ENCODE peak calls at places on chromosomes 2 and 18, in four cellular contexts. R, W, N and C are unnamed samples.

GRCh38 chr2:102317715-102318114 is 6.4 kb downstream of the IL1RL1 start:
- DNase-seq in N (no peak), R (no peak), W (no peak), C (no peak)

GRCh38 chr18:79855147-79855910 is 57.6 kb downstream of the KCNG2 start:
- DNase-seq in R (no peak), N (no peak), W (no peak), C (no peak)

GRCh38 chr2:61018319-61018750 is 280 bp upstream of the PUS10 start:
- DNase-seq in W (peak), N (no peak), R (no peak), C (no peak)

GRCh38 chr2:225471492-225471891 is 72.0 kb downstream of the NYAP2 start:
- DNase-seq in R (no peak), W (no peak), N (no peak), C (no peak)

GRCh38 chr2:73832905-73833304 is 4.1 kb downstream of the STAMBP start:
- DNase-seq in R (no peak), N (no peak), W (no peak), C (no peak)

GRCh38 chr2:2580341-2580740 is 249.3 kb upstream of the MYT1L start:
- DNase-seq in R (no peak), W (no peak), N (no peak), C (no peak)

GRCh38 chr2:18949871-18950597 is 360.7 kb upstream of the NT5C1B start:
- DNase-seq in N (no peak), R (no peak), W (peak), C (no peak)

GRCh38 chr2:121596221-121597080 is 52.8 kb downstream of the CLASP1 start:
- DNase-seq in N (peak), R (peak), W (peak), C (no peak)

GRCh38 chr2:181680055-181680936 is at the start of gene NEUROD1:
- DNase-seq in N (peak), R (no peak), W (no peak), C (no peak)

GRCh38 chr2:127586746-127587295 is 51.3 kb downstream of the MYO7B start:
- DNase-seq in R (peak), N (no peak), W (no peak), C (no peak)

GRCh38 chr2:80545420-80546192 is 241.1 kb upstream of the LRRTM1 start:
- DNase-seq in W (no peak), N (no peak), R (no peak), C (no peak)

GRCh38 chr2:42214669-42215068 is 45.5 kb downstream of the EML4 start:
- DNase-seq in R (no peak), N (no peak), W (peak), C (no peak)

GRCh38 chr2:56985609-56986008 is 801.8 kb downstream of the CCDC85A start:
- DNase-seq in R (no peak), W (no peak), N (no peak), C (no peak)

GRCh38 chr2:238308177-238308576 is 12.1 kb upstream of the TRAF3IP1 start:
- DNase-seq in N (peak), W (no peak), R (no peak), C (no peak)

GRCh38 chr2:238306680-238306998 is 13.7 kb upstream of the TRAF3IP1 start:
- DNase-seq in N (no peak), R (no peak), W (no peak), C (no peak)

GRCh38 chr2:238304116-238304515 is 15.7 kb upstream of the PER2 start:
- DNase-seq in R (no peak), W (no peak), N (no peak), C (no peak)

GRCh38 chr2:238305092-238305862 is 15.0 kb upstream of the TRAF3IP1 start:
- DNase-seq in W (no peak), N (peak), R (no peak), C (no peak)

GRCh38 chr2:238305965-238306679 is 14.2 kb upstream of the TRAF3IP1 start:
- DNase-seq in W (no peak), N (no peak), R (no peak), C (no peak)
- H3K27ac ChIP-seq in W (no peak), N (no peak), R (no peak), C (no peak)

DNA sequence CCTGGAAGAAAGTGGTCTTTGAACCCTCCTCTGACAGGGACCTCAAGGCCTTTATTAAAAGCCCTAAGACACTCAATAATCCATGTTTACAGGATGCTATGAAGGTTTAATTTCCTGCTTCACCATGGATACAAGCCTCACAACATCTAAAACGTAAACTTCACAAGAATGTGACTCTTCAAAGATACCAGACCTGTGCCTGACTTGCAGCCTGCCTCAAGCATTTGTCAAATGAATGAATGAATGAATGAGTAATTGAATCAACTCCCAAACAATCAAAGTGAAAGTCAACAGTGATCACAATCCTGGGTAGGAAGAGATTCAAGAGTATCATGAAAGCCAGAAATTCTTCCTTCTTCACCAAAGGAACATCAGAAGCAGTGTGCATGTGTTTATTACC is 30.4 kb downstream of the KLF7 start:
- DNase-seq in R (no peak), W (peak), N (no peak), C (no peak)
- H3K27ac ChIP-seq in R (no peak), W (peak), N (no peak), C (peak)

GRCh38 chr18:26521617-26522016 is 26.7 kb downstream of the KCTD1 start:
- DNase-seq in W (no peak), N (no peak), R (no peak), C (no peak)
- H3K27ac ChIP-seq in W (no peak), N (no peak), R (no peak), C (no peak)

GRCh38 chr2:88082781-88083180 is 15.2 kb downstream of the SMYD1 start:
- DNase-seq in W (no peak), R (no peak), N (peak), C (no peak)

GRCh38 chr2:88078624-88079169 is 11.1 kb downstream of the SMYD1 start:
- DNase-seq in W (no peak), R (no peak), N (no peak), C (no peak)

GRCh38 chr2:88080545-88080944 is 12.9 kb downstream of the SMYD1 start:
- DNase-seq in W (peak), N (no peak), R (no peak), C (no peak)

GRCh38 chr2:88085099-88085498 is 17.5 kb downstream of the SMYD1 start:
- DNase-seq in R (no peak), N (no peak), W (no peak), C (no peak)

DNA sequence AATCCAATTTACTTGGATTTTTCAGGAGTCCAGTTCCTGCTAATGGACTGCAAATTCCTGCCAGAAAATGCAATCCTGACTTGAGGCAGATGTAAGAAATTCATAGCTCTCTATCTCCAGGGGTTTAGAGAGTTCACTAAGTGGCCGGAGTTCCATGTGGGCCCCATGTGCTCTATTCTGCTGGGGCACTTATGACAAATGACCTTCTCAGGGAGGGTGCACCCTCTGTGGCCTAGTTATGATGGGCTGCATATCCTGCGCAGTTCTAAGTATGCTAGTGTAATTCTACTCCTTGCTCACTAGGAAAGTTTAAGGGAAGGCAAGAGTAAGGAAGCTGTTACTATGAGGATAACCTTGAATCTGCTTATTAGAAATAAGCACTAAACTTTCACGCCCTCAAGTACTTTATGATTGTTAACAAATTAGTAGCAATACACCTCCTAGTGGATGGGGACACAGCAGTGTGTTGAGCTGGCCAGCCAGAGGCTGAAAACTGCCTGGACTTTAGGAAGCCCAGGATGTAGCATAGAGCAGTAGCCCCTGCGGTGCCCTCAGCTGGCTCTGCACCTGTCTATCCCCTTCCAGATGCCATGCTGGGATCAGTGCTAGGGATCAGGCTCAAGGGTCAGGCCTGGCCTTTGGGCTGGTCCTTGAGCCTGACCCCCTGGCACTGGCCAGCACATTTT is 14.4 kb downstream of the SMYD1 start:
- DNase-seq in N (no peak), W (no peak), R (no peak), C (no peak)
- H3K27ac ChIP-seq in N (no peak), W (no peak), R (no peak), C (peak)

GRCh38 chr2:231181848-231182247 is 16.6 kb upstream of the ARMC9 start:
- DNase-seq in N (no peak), R (no peak), W (peak), C (no peak)
- H3K27ac ChIP-seq in N (no peak), R (no peak), W (peak), C (no peak)

GRCh38 chr2:220192994-220193753 is 565.7 kb downstream of the SLC4A3 start:
- DNase-seq in W (no peak), N (no peak), R (no peak), C (no peak)
- H3K27ac ChIP-seq in W (no peak), N (no peak), R (no peak), C (no peak)

DNA sequence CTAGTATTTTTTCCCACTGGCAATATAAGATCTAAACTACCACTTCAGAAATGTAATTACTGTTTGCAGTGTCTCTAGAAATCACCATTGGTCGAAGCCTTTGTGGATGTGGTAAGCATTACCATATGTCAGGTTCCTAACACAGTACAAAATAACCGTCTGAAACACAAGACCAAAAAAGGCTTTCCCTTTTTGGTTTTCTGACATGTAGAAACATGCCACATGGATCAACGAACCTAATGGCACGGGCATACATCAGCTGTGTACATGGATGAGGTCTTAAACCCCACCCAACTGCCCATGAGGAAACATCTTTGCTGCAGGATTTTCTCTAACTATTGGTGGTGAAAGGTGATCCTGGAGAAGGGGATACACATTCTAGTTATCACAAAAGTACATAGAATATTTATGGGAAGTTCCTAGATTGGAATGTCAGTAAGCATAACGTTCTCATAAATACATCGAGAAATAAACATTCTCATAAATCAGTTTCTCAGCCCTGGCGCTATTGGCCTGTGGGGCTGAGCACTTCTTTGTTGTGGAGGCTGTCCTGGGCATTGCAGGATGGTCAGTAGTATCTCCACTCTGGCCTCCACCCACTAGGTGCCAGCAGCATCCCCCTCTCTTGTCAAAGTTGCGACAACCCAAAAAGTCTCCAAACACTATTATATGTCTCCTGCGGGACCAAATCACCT is 9.0 kb downstream of the VIT start:
- DNase-seq in R (no peak), N (no peak), W (no peak), C (no peak)
- H3K27ac ChIP-seq in R (no peak), N (no peak), W (no peak), C (peak)

GRCh38 chr2:200077838-200078237 is 122.5 kb downstream of the MAIP1 start:
- DNase-seq in W (no peak), N (no peak), R (no peak), C (no peak)
- H3K27ac ChIP-seq in W (no peak), N (no peak), R (no peak), C (no peak)